ENCODE peak calls at places on chromosomes 3 and 15, in eight cellular contexts. W is stimulated activated CD8-positive, alpha-beta memory T cell treated with anti-CD3 and anti-CD28 coated beads, Interleukin-4, amount 100 ng/mL, for 24 hours; L is H4; Z is iris pigment epithelial cell; N is mesenchymal stem cell; A is activated CD8-positive, alpha-beta memory T cell treated with anti-CD3 and anti-CD28 coated beads, Interleukin-2, amount 50 U/mL, for 4 hours; G is adrenal gland; P is DMS79 treated with DMSO at 0.1 percent for 48 hours. J is an unnamed sample.

GRCh38 chr3:16112910-16113504 is 61.5 kb upstream of the GALNT15 start:
- DNase-seq in W (no peak), L (no peak), Z (peak), N (peak), A (no peak), G (peak), P (no peak), J (no peak)

GRCh38 chr15:75314552-75315290 is 21.1 kb upstream of the COMMD4 start:
- DNase-seq in W (no peak), L (no peak), Z (no peak), N (no peak), A (no peak), G (peak), P (no peak), J (no peak)

GRCh38 chr15:75669191-75669878 is 21.6 kb downstream of the SNX33 start:
- DNase-seq in W (no peak), L (no peak), Z (no peak), N (no peak), A (no peak), G (no peak), P (no peak), J (peak)

GRCh38 chr3:177439729-177440269 is 242.5 kb upstream of the TBL1XR1 start:
- DNase-seq in W (no peak), L (no peak), Z (peak), N (no peak), A (no peak), G (no peak), P (no peak), J (no peak)

GRCh38 chr3:71718069-71718468 is 7.1 kb downstream of the EIF4E3 start:
- DNase-seq in W (no peak), L (no peak), Z (no peak), N (no peak), A (no peak), G (no peak), P (no peak), J (no peak)

GRCh38 chr3:105764378-105765376 is 104.1 kb downstream of the CBLB start:
- DNase-seq in W (no peak), L (no peak), Z (no peak), N (no peak), A (no peak), G (no peak), P (no peak), J (no peak)

GRCh38 chr15:42693942-42694341 is 43.0 kb downstream of the CDAN1 start:
- DNase-seq in W (no peak), L (no peak), Z (no peak), N (no peak), A (no peak), G (no peak), P (no peak), J (no peak)

GRCh38 chr3:158918008-158918407 is 116.2 kb downstream of the MFSD1 start:
- DNase-seq in W (no peak), L (peak), Z (peak), N (peak), A (no peak), G (peak), P (no peak), J (peak)

GRCh38 chr3:157782236-157782635 is 279.0 kb upstream of the VEPH1 start:
- DNase-seq in W (no peak), L (no peak), Z (peak), N (no peak), A (no peak), G (no peak), P (no peak), J (no peak)

GRCh38 chr15:71325461-71325860 is 210.2 kb downstream of the THSD4 start:
- DNase-seq in W (no peak), L (no peak), Z (peak), N (peak), A (no peak), G (no peak), P (no peak), J (no peak)

GRCh38 chr15:60933914-60934885 is 294.9 kb downstream of the RORA start:
- DNase-seq in W (no peak), L (peak), Z (no peak), N (no peak), A (no peak), G (no peak), P (peak), J (peak)

GRCh38 chr3:14379842-14380241 is 22.6 kb upstream of the SLC6A6 start:
- DNase-seq in W (no peak), L (no peak), Z (no peak), N (no peak), A (no peak), G (no peak), P (peak), J (no peak)

GRCh38 chr3:153087595-153088566 is 74.1 kb upstream of the RAP2B start:
- DNase-seq in W (no peak), L (no peak), Z (peak), N (no peak), A (no peak), G (no peak), P (no peak), J (no peak)

GRCh38 chr3:183427206-183428139 is 946 bp downstream of the MCF2L2 start:
- DNase-seq in W (no peak), L (no peak), Z (no peak), N (no peak), A (no peak), G (peak), P (peak), J (no peak)

GRCh38 chr3:54871867-54872266 is 56.0 kb downstream of the LRTM1 start:
- DNase-seq in W (no peak), L (no peak), Z (no peak), N (no peak), A (no peak), G (no peak), P (no peak), J (no peak)

GRCh38 chr15:31215490-31216209 is 111.0 kb upstream of the KLF13 start:
- DNase-seq in W (peak), L (peak), Z (peak), N (peak), A (peak), G (peak), P (peak), J (peak)

GRCh38 chr3:61110576-61110975 is 140.7 kb downstream of the FHIT start:
- DNase-seq in W (no peak), L (no peak), Z (no peak), N (no peak), A (no peak), G (no peak), P (no peak), J (no peak)

GRCh38 chr15:70055601-70056051 is 42.1 kb downstream of the TLE3 start:
- DNase-seq in W (no peak), L (no peak), Z (no peak), N (no peak), A (no peak), G (no peak), P (no peak), J (no peak)

GRCh38 chr15:26024241-26024640 is 161.1 kb upstream of the ATP10A start:
- DNase-seq in W (no peak), L (no peak), Z (no peak), N (no peak), A (no peak), G (no peak), P (no peak), J (no peak)

GRCh38 chr15:100658895-100659294 is 56.5 kb downstream of the ASB7 start:
- DNase-seq in W (no peak), L (no peak), Z (no peak), N (no peak), A (no peak), G (no peak), P (no peak), J (no peak)